ENCODE peak calls at places on chromosomes 16 and 17, in nine cellular contexts. V is IMR-90, X is adrenal gland, R is A549, W is body of pancreas, G is HCT116, O is HepG2, P is ovary, E is stomach. K is an unnamed sample.

GRCh38 chr17:55726440-55726839 is 3.8 kb upstream of the TMEM100 start:
- DNase-seq in E (peak; percentile 30), X (peak; percentile 85), P (peak; percentile 36), V (peak; percentile 91), R (peak; percentile 10), O (no peak), W (peak; percentile 27), G (no peak), K (peak; percentile 77)

GRCh38 chr16:3098459-3099394 is at the start of gene ZSCAN10:
- DNase-seq in R (no peak), P (no peak), E (no peak), W (no peak), X (no peak), O (no peak), V (no peak), G (no peak), K (peak; percentile 47)

GRCh38 chr17:51356084-51356410 is 95.7 kb downstream of the UTP18 start:
- DNase-seq in O (no peak), G (no peak), X (no peak), V (no peak), W (no peak), R (no peak), E (no peak), P (no peak), K (no peak)

GRCh38 chr16:83802135-83802534 is 5.6 kb upstream of the HSBP1 start:
- DNase-seq in G (no peak), W (no peak), V (peak; percentile 81), R (no peak), O (no peak), P (no peak), X (no peak), E (no peak), K (no peak)

GRCh38 chr17:40545660-40546059 is 19.6 kb downstream of the CCR7 start:
- DNase-seq in V (no peak), E (peak; percentile 1), R (no peak), G (no peak), X (peak; percentile 11), O (no peak), P (no peak), W (no peak), K (peak; percentile 31)

GRCh38 chr17:54968954-54969400 is 412 bp downstream of the STXBP4 start:
- DNase-seq in W (peak; percentile 36), P (no peak), O (peak; percentile 32), X (peak; percentile 46), R (no peak), V (peak; percentile 50), E (no peak), G (no peak), K (no peak)

GRCh38 chr17:32495347-32496253 is 8.8 kb downstream of the CDK5R1 start:
- DNase-seq in O (no peak), V (peak; percentile 30), P (peak; percentile 65), X (peak; percentile 69), W (no peak), G (no peak), E (no peak), R (no peak), K (no peak)

GRCh38 chr16:73037845-73038570 is 9.9 kb downstream of the ZFHX3 start:
- DNase-seq in W (no peak), V (no peak), G (no peak), X (no peak), P (no peak), R (no peak), O (peak; percentile 95), E (no peak), K (no peak)

GRCh38 chr17:61399131-61400057 is at the start of gene TBX2:
- DNase-seq in W (peak; percentile 59), G (no peak), X (peak; percentile 62), P (peak; percentile 71), E (peak; percentile 51), V (peak; percentile 96), R (peak; percentile 97), O (peak; percentile 80), K (peak; percentile 78)

GRCh38 chr17:28078443-28079229 is 36.2 kb downstream of the NLK start:
- DNase-seq in P (no peak), G (no peak), X (no peak), R (no peak), V (peak; percentile 21), W (no peak), O (no peak), E (no peak), K (no peak)

GRCh38 chr16:1932050-1933028 is 10.7 kb downstream of the MSRB1 start:
- DNase-seq in W (peak; percentile 84), G (no peak), R (peak; percentile 73), X (peak; percentile 51), E (peak; percentile 69), O (peak; percentile 69), P (no peak), V (no peak), K (peak; percentile 63)

GRCh38 chr17:81569986-81570514 is 17.9 kb upstream of the FAAP100 start:
- DNase-seq in V (no peak), O (no peak), E (no peak), X (no peak), R (no peak), P (no peak), G (no peak), W (no peak), K (no peak)

GRCh38 chr17:60665602-60666001 is 12.0 kb upstream of the BCAS3 start:
- DNase-seq in E (no peak), W (no peak), P (no peak), X (no peak), V (no peak), O (no peak), R (no peak), G (no peak), K (no peak)

GRCh38 chr16:54342001-54342776 is 55.6 kb upstream of the IRX3 start:
- DNase-seq in X (no peak), E (no peak), R (no peak), O (no peak), W (peak; percentile 14), V (no peak), P (no peak), G (no peak), K (no peak)

GRCh38 chr16:2056681-2057407 is 9.1 kb downstream of the TSC2 start:
- DNase-seq in G (no peak), O (no peak), P (no peak), W (no peak), R (no peak), V (no peak), X (no peak), E (no peak), K (no peak)

GRCh38 chr16:10338426-10338825 is 47.4 kb upstream of the ATF7IP2 start:
- DNase-seq in E (no peak), O (no peak), V (no peak), P (no peak), R (no peak), X (no peak), G (no peak), W (no peak), K (no peak)

GRCh38 chr17:30956764-30957374 is 14.0 kb upstream of the RNF135 start:
- DNase-seq in X (peak; percentile 14), O (no peak), P (no peak), V (no peak), E (no peak), W (no peak), R (no peak), G (no peak), K (peak; percentile 45)

GRCh38 chr16:14106457-14106856 is 35.3 kb downstream of the MRTFB start:
- DNase-seq in P (no peak), R (no peak), O (peak; percentile 90), X (no peak), E (no peak), V (peak; percentile 40), G (no peak), W (no peak), K (no peak)

DNA sequence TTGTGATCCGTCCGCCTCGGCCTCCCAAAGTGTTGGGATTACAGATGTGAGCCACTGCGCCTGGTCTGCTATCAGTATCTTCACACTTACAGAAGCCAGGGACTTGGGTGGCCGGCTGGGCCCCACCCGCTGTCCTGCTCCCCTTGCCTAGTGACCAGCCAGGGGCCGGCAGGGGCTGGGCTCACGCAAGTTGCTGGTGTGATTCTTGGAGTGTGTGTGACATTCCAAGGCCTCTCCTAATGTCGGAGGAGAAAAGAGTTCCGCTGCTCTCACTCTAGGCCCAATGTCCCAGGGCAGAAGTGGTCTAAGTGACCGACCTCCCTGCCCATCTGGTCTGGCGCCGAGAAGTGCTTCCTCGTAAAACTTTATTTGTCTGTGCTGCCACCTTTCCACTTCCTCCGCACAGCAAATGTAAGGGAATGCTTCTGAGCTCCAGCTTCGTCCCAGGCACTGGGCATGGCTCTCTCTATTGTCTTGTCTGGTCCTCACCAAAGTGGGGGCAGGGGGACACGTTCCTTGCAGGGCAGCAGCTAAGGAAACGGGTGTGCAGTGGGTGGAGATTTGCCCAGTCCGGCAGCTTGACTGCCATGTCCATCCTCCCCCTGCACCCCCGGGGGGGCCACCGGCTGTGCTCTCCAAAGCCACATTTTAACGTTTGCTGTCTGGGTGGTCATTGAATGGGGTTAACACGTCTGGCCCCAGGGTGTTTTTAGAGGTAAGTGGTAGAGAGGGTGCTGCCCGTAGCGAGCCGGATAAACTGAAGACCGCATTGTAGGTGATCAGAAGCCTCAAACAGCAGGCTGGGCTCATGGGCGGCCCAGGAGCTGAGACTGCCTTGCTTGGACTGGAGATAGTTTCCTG is 7.8 kb upstream of the GSE1 start:
- DNase-seq in O (no peak), P (no peak), V (no peak), G (no peak), R (no peak), W (no peak), E (no peak), X (no peak), K (no peak)
- H3K4me1 ChIP-seq in O (peaks cover 9% of the 10 kb centered on the region), P (peaks cover 16% of the 10 kb centered on the region), V (peaks cover 8% of the 10 kb centered on the region), G (peaks cover 11% of the 10 kb centered on the region), R (peaks cover 9% of the 10 kb centered on the region), W (peaks cover 86% of the 10 kb centered on the region), E (peaks cover 79% of the 10 kb centered on the region), X (peaks cover 12% of the 10 kb centered on the region), K (no peaks in the 10 kb centered on the region)

GRCh38 chr17:78820122-78820792 is 20.4 kb downstream of the USP36 start:
- DNase-seq in O (no peak), W (no peak), E (no peak), V (no peak), P (no peak), X (no peak), R (no peak), G (no peak), K (peak; percentile 39)
- TF ChIP-seq POLR2A in O (no peak), W (no peak), E (no peak), V (no peak), P (no peak), X (no peak), R (no peak), G (no peak), K (no peak)

GRCh38 chr16:49921791-49922456 is 66.0 kb upstream of the ZNF423 start:
- DNase-seq in E (peak; percentile 62), W (peak; percentile 77), P (peak; percentile 69), R (peak; percentile 66), O (peak; percentile 63), X (peak; percentile 41), V (peak; percentile 17), G (peak; percentile 51), K (peak; percentile 62)
- H3K27ac ChIP-seq in E (no peak overlapping the region), W (no peak overlapping the region), P (no peak overlapping the region), R (no peak overlapping the region), O (no peak overlapping the region), X (no peak overlapping the region), V (no peak overlapping the region), G (no peak overlapping the region), K (no peak overlapping the region)

DNA sequence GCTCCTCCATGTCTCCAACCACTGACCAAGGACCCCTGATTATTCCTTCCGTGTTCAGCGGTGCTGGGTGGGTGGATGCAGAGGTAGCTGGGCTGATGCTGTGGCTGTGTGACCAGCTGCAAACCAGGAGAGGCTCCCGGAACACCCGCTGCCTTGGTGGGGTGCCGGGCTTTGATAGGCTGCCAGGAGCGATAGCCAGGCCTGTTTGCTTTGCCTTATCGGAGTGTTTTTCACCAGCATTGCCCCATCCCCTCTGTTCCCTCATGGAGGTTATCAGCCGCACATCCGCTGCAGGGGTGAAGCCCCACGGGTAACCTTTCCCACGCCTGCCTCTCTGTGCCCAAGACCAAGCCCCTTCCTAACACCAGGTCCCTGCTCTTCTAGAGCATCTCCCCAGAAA is 354.3 kb downstream of the C16orf95 start:
- DNase-seq in G (no peak), O (no peak), E (no peak), V (no peak), X (no peak), R (no peak), W (no peak), P (no peak), K (no peak)
- H3K4me1 ChIP-seq in G (no peaks in the 10 kb centered on the region), O (no peaks in the 10 kb centered on the region), E (no peaks in the 10 kb centered on the region), V (peaks cover 10% of the 10 kb centered on the region), X (no peaks in the 10 kb centered on the region), R (no peaks in the 10 kb centered on the region), W (no peaks in the 10 kb centered on the region), P (no peaks in the 10 kb centered on the region), K (no peaks in the 10 kb centered on the region)

K was measured in right lobe of liver.